ENCODE peak calls at places on chromosomes 16 and 17, in six cellular contexts. C is GM10248; T is HCEC 1CT; V is SW 1271; W is stimulated activated CD4-positive, alpha-beta T cell treated with anti-CD3 and anti-CD28 coated beads, Interleukin-1b, Interleukin-23, amount 100 ng/mL, for 24 hours; B is midbrain. G is an unnamed sample.

GRCh38 chr16:82773018-82773417 is 146.2 kb downstream of the CDH13 start:
- DNase-seq in W (no peak), V (no peak), B (no peak), T (no peak), C (no peak), G (no peak)

GRCh38 chr16:85612191-85612800 is 826 bp upstream of the GSE1 start:
- DNase-seq in C (peak; percentile 68), B (no peak), W (no peak), T (peak; percentile 86), V (peak; percentile 87), G (no peak)

GRCh38 chr16:84314814-84315213 is 20.1 kb downstream of the WFDC1 start:
- DNase-seq in T (no peak), C (no peak), W (no peak), V (no peak), B (no peak), G (no peak)

GRCh38 chr17:45123930-45124796 is 8.2 kb downstream of the PLCD3 start:
- DNase-seq in T (peak; percentile 85), W (no peak), C (no peak), B (no peak), V (peak; percentile 85), G (no peak)

GRCh38 chr17:16075949-16076348 is 76.3 kb downstream of the TTC19 start:
- DNase-seq in W (no peak), B (no peak), V (no peak), T (no peak), C (no peak), G (no peak)

GRCh38 chr16:64823676-64824075 is 298.2 kb downstream of the CDH11 start:
- DNase-seq in B (no peak), V (no peak), C (no peak), T (no peak), W (no peak), G (no peak)

GRCh38 chr17:37092041-37092440 is 143.3 kb downstream of the AATF start:
- DNase-seq in C (no peak), T (no peak), V (no peak), W (no peak), B (no peak), G (no peak)

GRCh38 chr17:63406689-63407330 is 39.3 kb downstream of the CYB561 start:
- DNase-seq in C (peak; percentile 71), V (peak; percentile 78), W (peak; percentile 47), B (peak; percentile 76), T (peak; percentile 86), G (peak; percentile 42)

GRCh38 chr16:82152192-82152591 is 17.8 kb downstream of the MPHOSPH6 start:
- DNase-seq in W (no peak), C (no peak), B (no peak), V (no peak), T (no peak), G (no peak)

GRCh38 chr16:57260294-57260929 is 15.4 kb downstream of the ARL2BP start:
- DNase-seq in W (no peak), C (peak; percentile 68), V (no peak), B (peak; percentile 79), T (peak; percentile 55), G (no peak)

GRCh38 chr17:77465358-77466041 is 324.7 kb downstream of the SEC14L1 start:
- DNase-seq in V (no peak), W (no peak), B (peak; percentile 29), T (peak; percentile 27), C (peak; percentile 82), G (peak; percentile 72)

GRCh38 chr16:29848420-29849297 is 14.4 kb downstream of the CDIPT start:
- DNase-seq in W (peak; percentile 74), B (peak; percentile 62), V (peak; percentile 62), C (peak; percentile 83), T (peak; percentile 62), G (peak; percentile 67)

GRCh38 chr17:1039511-1040215 is 42.7 kb downstream of the TIMM22 start:
- DNase-seq in B (peak; percentile 47), V (no peak), W (no peak), T (no peak), C (no peak), G (no peak)

GRCh38 chr16:81035398-81035974 is at the start of gene ATMIN:
- DNase-seq in T (peak; percentile 81), C (peak; percentile 98), B (peak; percentile 90), V (peak; percentile 66), W (peak; percentile 81), G (peak; percentile 85)

GRCh38 chr17:28029033-28029432 is 13.4 kb upstream of the NLK start:
- DNase-seq in T (no peak), W (no peak), B (no peak), V (no peak), C (no peak), G (no peak)

GRCh38 chr17:27512511-27513346 is 56.5 kb downstream of the KSR1 start:
- DNase-seq in T (no peak), B (no peak), W (no peak), V (no peak), C (no peak), G (no peak)

GRCh38 chr16:82639666-82640336 is 13.0 kb downstream of the CDH13 start:
- DNase-seq in W (no peak), V (peak; percentile 43), B (peak; percentile 39), T (peak; percentile 68), C (peak; percentile 54), G (peak; percentile 37)

GRCh38 chr17:74394977-74395376 is 27.7 kb downstream of the GPR142 start:
- DNase-seq in W (no peak), T (no peak), B (no peak), V (no peak), C (no peak), G (no peak)

GRCh38 chr17:34567665-34568064 is 11.7 kb upstream of the TMEM132E start:
- DNase-seq in B (no peak), W (no peak), V (no peak), C (no peak), T (peak; percentile 37), G (no peak)

GRCh38 chr17:30415491-30415890 is 36.8 kb downstream of the CPD start:
- DNase-seq in V (no peak), W (no peak), T (peak; percentile 63), C (no peak), B (no peak), G (no peak)

GRCh38 chr16:27449434-27450188 is 47.6 kb downstream of the IL21R start:
- DNase-seq in V (no peak), C (peak; percentile 86), B (no peak), T (no peak), W (peak; percentile 43), G (peak; percentile 47)

GRCh38 chr16:85105475-85105874 is 6.8 kb downstream of the CIBAR2 start:
- DNase-seq in C (no peak), V (no peak), T (no peak), W (no peak), B (no peak), G (no peak)

GRCh38 chr17:30336369-30337171 is 2.7 kb upstream of the TMIGD1 start:
- DNase-seq in B (no peak), W (peak; percentile 41), C (peak; percentile 33), T (peak; percentile 64), V (peak; percentile 80), G (peak; percentile 47)

GRCh38 chr16:62665269-62665668 is 629.0 kb upstream of the CDH8 start:
- DNase-seq in B (peak; percentile 64), T (no peak), W (no peak), C (no peak), V (no peak), G (no peak)

GRCh38 chr17:8192070-8192815 is 2.3 kb upstream of the BORCS6 start:
- DNase-seq in W (no peak), C (peak; percentile 71), V (peak; percentile 57), T (peak; percentile 79), B (peak; percentile 97), G (peak; percentile 73)

GRCh38 chr16:58678716-58679115 is 5.9 kb downstream of the SLC38A7 start:
- DNase-seq in V (no peak), B (peak; percentile 75), W (no peak), T (peak; percentile 40), C (no peak), G (no peak)

GRCh38 chr16:27179500-27180072 is 23.7 kb upstream of the KDM8 start:
- DNase-seq in B (peak; percentile 71), C (peak; percentile 88), V (peak; percentile 36), T (peak; percentile 68), W (peak; percentile 68), G (peak; percentile 78)

GRCh38 chr17:50199211-50199633 is 2.2 kb downstream of the COL1A1 start:
- DNase-seq in W (no peak), T (no peak), V (no peak), B (no peak), C (no peak), G (no peak)

GRCh38 chr17:15233022-15233805 is 31.9 kb downstream of the PMP22 start:
- DNase-seq in T (peak; percentile 70), B (peak; percentile 32), W (no peak), V (no peak), C (no peak), G (no peak)

GRCh38 chr17:32523827-32524552 is 37.2 kb downstream of the CDK5R1 start:
- DNase-seq in C (peak; percentile 74), T (no peak), B (no peak), V (no peak), W (no peak), G (peak; percentile 19)

GRCh38 chr16:22635801-22636200 is 125.1 kb downstream of the NPIPB5 start:
- DNase-seq in V (no peak), B (no peak), T (no peak), W (no peak), C (no peak), G (no peak)

GRCh38 chr17:44197980-44198720 is 1.5 kb downstream of the ATXN7L3 start:
- DNase-seq in C (peak; percentile 67), T (peak; percentile 72), V (peak; percentile 34), W (no peak), B (no peak), G (peak; percentile 55)

GRCh38 chr17:37089998-37090397 is 141.2 kb downstream of the AATF start:
- DNase-seq in T (no peak), W (peak; percentile 2), V (no peak), B (no peak), C (peak; percentile 61), G (peak; percentile 56)

GRCh38 chr16:79994413-79994812 is 393.9 kb upstream of the MAF start:
- DNase-seq in T (no peak), V (no peak), C (no peak), W (no peak), B (peak; percentile 81), G (no peak)

GRCh38 chr16:87584271-87584670 is 18.0 kb upstream of the JPH3 start:
- DNase-seq in T (peak; percentile 81), V (no peak), B (no peak), C (no peak), W (no peak), G (no peak)